ENCODE peak calls at places on chromosomes 11 and 22, in four cellular contexts. Z is thoracic aorta, H is endodermal cell, V is right atrium auricular region. J is an unnamed sample. For H3K4me1, the result is how much of the 10 kb centered on the place peaks cover.

GRCh38 chr11:7227724-7228123 is 24.0 kb upstream of the SYT9 start:
- DNase-seq in Z (no peak), H (no peak), V (no peak), J (no peak)

GRCh38 chr11:57640068-57640800 is 9.5 kb downstream of the YPEL4 start:
- DNase-seq in Z (no peak), H (peak), V (no peak), J (no peak)

GRCh38 chr11:128904303-128904871 is 13.2 kb downstream of the KCNJ5 start:
- DNase-seq in Z (no peak), H (peak), V (no peak), J (no peak)

GRCh38 chr11:60485987-60486386 is 6.6 kb upstream of the MS4A12 start:
- DNase-seq in Z (no peak), H (peak), V (no peak), J (no peak)

GRCh38 chr22:32543020-32543357 is 68.4 kb downstream of the FBXO7 start:
- DNase-seq in Z (no peak), H (no peak), V (no peak), J (no peak)

GRCh38 chr11:115042002-115042401 is 363.7 kb downstream of the NXPE2 start:
- DNase-seq in Z (no peak), H (peak), V (no peak), J (no peak)

GRCh38 chr11:10455637-10456487 is 798 bp downstream of the AMPD3 start:
- DNase-seq in Z (no peak), H (peak), V (no peak), J (no peak)

GRCh38 chr11:93525601-93526000 is 17.6 kb downstream of the SMCO4 start:
- DNase-seq in Z (no peak), H (no peak), V (peak), J (no peak)

GRCh38 chr11:35714882-35715612 is 52.5 kb downstream of the TRIM44 start:
- DNase-seq in Z (no peak), H (no peak), V (no peak), J (no peak)

GRCh38 chr11:12175694-12176241 is 65.4 kb downstream of the MICAL2 start:
- DNase-seq in Z (no peak), H (no peak), V (no peak), J (no peak)

GRCh38 chr11:32830413-32830738 is 649 bp downstream of the PRRG4 start:
- DNase-seq in Z (no peak), H (no peak), V (no peak), J (no peak)

GRCh38 chr22:50419116-50419515 is 55.7 kb downstream of the SBF1 start:
- DNase-seq in Z (no peak), H (no peak), V (no peak), J (no peak)

GRCh38 chr22:23289130-23289503 is 108.8 kb downstream of the BCR start:
- DNase-seq in Z (no peak), H (no peak), V (no peak), J (no peak)

GRCh38 chr22:45008853-45009751 is 703 bp downstream of the PHF21B start:
- DNase-seq in Z (no peak), H (peak), V (no peak), J (no peak)

GRCh38 chr11:92457250-92457649 is 232.6 kb downstream of the FAT3 start:
- DNase-seq in Z (no peak), H (no peak), V (no peak), J (no peak)

GRCh38 chr11:129319751-129320150 is 55.9 kb upstream of the BARX2 start:
- DNase-seq in Z (no peak), H (no peak), V (no peak), J (no peak)

GRCh38 chr11:73396251-73396930 is 20.2 kb downstream of the RELT start:
- DNase-seq in Z (no peak), H (no peak), V (no peak), J (no peak)

GRCh38 chr11:75241906-75242644 is 1.5 kb downstream of the TPBGL start:
- DNase-seq in Z (no peak), H (no peak), V (no peak), J (no peak)

GRCh38 chr11:104093426-104094280 is 57.2 kb downstream of the DDI1 start:
- DNase-seq in Z (no peak), H (no peak), V (no peak), J (no peak)

GRCh38 chr11:65870706-65871681 is 1.6 kb downstream of the EFEMP2 start:
- DNase-seq in Z (no peak), H (no peak), V (no peak), J (peak)

GRCh38 chr11:34519595-34520235 is 6.1 kb upstream of the ELF5 start:
- DNase-seq in Z (no peak), H (no peak), V (no peak), J (no peak)

GRCh38 chr11:68260484-68260883 is 11.3 kb downstream of the C11orf24 start:
- DNase-seq in Z (no peak), H (no peak), V (no peak), J (no peak)

GRCh38 chr11:12689029-12689755 is 15.0 kb downstream of the TEAD1 start:
- DNase-seq in Z (no peak), H (no peak), V (no peak), J (no peak)

GRCh38 chr11:69391192-69392103 is 90.0 kb upstream of the LINC01488 start:
- DNase-seq in Z (no peak), H (no peak), V (no peak), J (no peak)

GRCh38 chr22:35152316-35152715 is 86.4 kb downstream of the ISX start:
- DNase-seq in Z (no peak), H (no peak), V (no peak), J (no peak)

GRCh38 chr11:2267306-2267861 is 3.0 kb downstream of the ASCL2 start:
- DNase-seq in Z (no peak), H (peak), V (peak), J (no peak)

GRCh38 chr11:61069427-61069826 is 32.9 kb upstream of the CD5 start:
- DNase-seq in Z (no peak), H (peak), V (no peak), J (no peak)

GRCh38 chr22:40401532-40401931 is 31.1 kb downstream of the SGSM3 start:
- DNase-seq in Z (no peak), H (no peak), V (no peak), J (no peak)

GRCh38 chr11:61356701-61357100 is 5.0 kb downstream of the CYB561A3 start:
- DNase-seq in Z (no peak), H (no peak), V (no peak), J (no peak)

GRCh38 chr11:92854162-92854561 is 115.3 kb upstream of the MTNR1B start:
- DNase-seq in Z (no peak), H (no peak), V (no peak), J (no peak)

GRCh38 chr22:47923011-47923427 is 1160.6 kb downstream of the TBC1D22A start:
- DNase-seq in Z (no peak), H (no peak), V (peak), J (no peak)
- TF ChIP-seq CTCF in Z (no peak), H (no peak), V (no peak), J (no peak)

GRCh38 chr11:117145393-117145761 is 1.3 kb downstream of the PAFAH1B2 start:
- DNase-seq in Z (no peak), H (peak), V (no peak), J (no peak)
- H3K27ac ChIP-seq in Z (peak), H (no peak), V (peak), J (peak)

GRCh38 chr11:46347637-46348311 is 511 bp downstream of the DGKZ start:
- DNase-seq in Z (no peak), H (peak), V (no peak), J (peak)

GRCh38 chr11:46345131-46345597 is 2.1 kb upstream of the DGKZ start:
- DNase-seq in Z (no peak), H (peak), V (no peak), J (no peak)

GRCh38 chr11:46343520-46343919 is 3.7 kb upstream of the DGKZ start:
- DNase-seq in Z (no peak), H (peak), V (no peak), J (no peak)

GRCh38 chr11:46346886-46347636 is at the start of gene DGKZ:
- DNase-seq in Z (no peak), H (peak), V (peak), J (peak)

GRCh38 chr11:46345881-46346484 is 1.3 kb upstream of the DGKZ start:
- DNase-seq in Z (no peak), H (no peak), V (no peak), J (no peak)
- H3K4me1 ChIP-seq in Z (under half), H (under half), V (under half), J (under half)

DNA sequence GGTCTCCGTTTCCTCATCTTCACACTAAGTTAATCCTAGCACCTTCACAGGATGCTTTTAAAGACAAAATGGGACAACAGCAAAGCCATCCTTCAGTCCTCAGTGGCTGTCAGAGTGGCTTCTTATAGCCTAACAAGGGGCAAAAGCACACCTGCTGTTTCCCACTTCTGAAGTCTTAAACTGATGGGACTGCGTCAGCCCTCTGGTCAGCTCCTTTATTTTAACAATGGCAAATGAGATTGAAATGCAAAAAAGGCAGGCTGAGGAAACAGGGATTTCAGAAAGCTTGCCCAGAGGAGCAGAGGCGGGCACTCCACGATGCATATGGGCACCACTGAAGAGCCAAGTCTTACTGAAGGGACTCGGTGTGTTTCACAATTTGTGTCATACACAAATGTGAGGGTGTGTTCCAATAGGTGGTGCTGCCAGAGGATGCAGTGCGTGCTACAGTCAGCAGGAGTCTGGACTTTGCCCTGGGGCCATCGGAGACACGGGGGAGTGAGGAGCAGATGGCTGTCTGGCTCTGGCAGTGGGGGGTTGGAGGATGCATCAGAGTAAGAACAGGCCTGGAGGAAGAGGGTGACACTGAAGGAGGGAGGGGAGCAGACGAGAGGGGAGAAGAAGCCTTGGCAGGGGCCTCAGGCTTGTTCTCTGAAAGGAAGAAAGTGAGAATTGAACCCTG is 47.3 kb downstream of the TENM4 start:
- DNase-seq in Z (no peak), H (peak), V (no peak), J (no peak)
- TF ChIP-seq CTCF in Z (no peak), H (peak), V (no peak), J (no peak)

GRCh38 chr22:20985720-20986119 is 3.6 kb downstream of the LZTR1 start:
- DNase-seq in Z (no peak), H (no peak), V (no peak), J (no peak)

GRCh38 chr22:20987375-20987774 is 5.3 kb downstream of the LZTR1 start:
- DNase-seq in Z (no peak), H (no peak), V (no peak), J (no peak)

GRCh38 chr22:20988573-20989322 is 6.7 kb downstream of the LZTR1 start:
- DNase-seq in Z (no peak), H (no peak), V (no peak), J (no peak)

GRCh38 chr22:20983081-20983745 is 1.1 kb downstream of the LZTR1 start:
- DNase-seq in Z (no peak), H (no peak), V (no peak), J (no peak)

DNA sequence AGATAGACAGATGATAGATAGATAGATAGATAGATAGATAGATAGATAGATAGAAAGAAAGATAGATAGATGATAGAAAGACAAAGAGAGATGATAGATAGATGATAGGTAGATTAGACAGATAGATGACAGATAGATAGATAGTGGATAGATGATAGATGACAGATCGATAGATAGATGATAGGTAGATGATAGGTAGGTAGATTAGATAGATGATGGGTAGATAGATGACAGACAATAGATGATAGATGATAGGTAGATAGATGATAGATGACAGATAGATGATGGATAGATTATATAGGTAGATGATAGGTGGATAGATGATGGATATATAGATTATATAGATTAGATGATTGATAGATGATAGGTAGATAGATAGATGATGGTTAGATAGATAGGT is 4.3 kb downstream of the LZTR1 start:
- DNase-seq in Z (no peak), H (no peak), V (no peak), J (no peak)
- H3K27ac ChIP-seq in Z (no peak), H (no peak), V (no peak), J (no peak)

J was measured in tibial artery.